ENCODE peak calls at places on chromosome 7, in eight cellular contexts. U, K, R, M, O, E, S and D are unnamed samples.

GRCh38 chr7:44750921-44751571 is 2.4 kb downstream of the ZMIZ2 start:
- DNase-seq in M (peak; percentile 12), S (peak; percentile 57), U (no peak), E (no peak), K (no peak), R (no peak), O (no peak), D (no peak)

GRCh38 chr7:24851791-24852190 is 94.5 kb upstream of the GSDME start:
- DNase-seq in U (no peak), S (no peak), R (peak; percentile 56), E (no peak), M (peak; percentile 22), O (peak; percentile 17), K (no peak), D (peak; percentile 43)

GRCh38 chr7:128425851-128426250 is 16.1 kb upstream of the IMPDH1 start:
- DNase-seq in O (peak; percentile 80), E (peak; percentile 79), M (peak; percentile 66), R (peak; percentile 73), U (no peak), K (peak; percentile 72), S (peak; percentile 74), D (peak; percentile 64)

GRCh38 chr7:3943779-3944520 is 642.9 kb downstream of the SDK1 start:
- DNase-seq in K (no peak), R (no peak), O (no peak), M (no peak), E (no peak), U (no peak), S (no peak), D (no peak)

GRCh38 chr7:36272211-36272566 is 117.5 kb upstream of the ANLN start:
- DNase-seq in U (no peak), O (no peak), K (no peak), S (no peak), R (no peak), E (no peak), M (no peak), D (no peak)

GRCh38 chr7:50471970-50472369 is 21.8 kb upstream of the FIGNL1 start:
- DNase-seq in U (no peak), E (no peak), R (no peak), S (no peak), M (no peak), K (no peak), O (no peak), D (no peak)

GRCh38 chr7:151226875-151227782 is at the start of gene ABCF2:
- DNase-seq in M (peak; percentile 99), U (peak; percentile 95), R (peak; percentile 98), S (peak; percentile 99), K (peak; percentile 99), O (peak; percentile 98), E (peak; percentile 99), D (peak; percentile 99)

GRCh38 chr7:128827248-128827958 is 2.8 kb upstream of the FLNC start:
- DNase-seq in K (peak; percentile 43), M (peak; percentile 83), S (peak; percentile 74), R (peak; percentile 78), E (no peak), U (no peak), O (peak; percentile 79), D (peak; percentile 94)

GRCh38 chr7:122622682-122623081 is 76.2 kb downstream of the RNF133 start:
- DNase-seq in O (no peak), K (no peak), U (no peak), S (no peak), E (no peak), R (no peak), M (no peak), D (no peak)

GRCh38 chr7:122619664-122620063 is 79.3 kb downstream of the RNF133 start:
- DNase-seq in U (no peak), K (no peak), E (no peak), S (no peak), R (no peak), M (no peak), O (no peak), D (no peak)

GRCh38 chr7:122616951-122617350 is 82.0 kb downstream of the RNF133 start:
- DNase-seq in R (no peak), E (no peak), M (peak; percentile 63), O (no peak), S (no peak), K (no peak), U (no peak), D (no peak)

DNA sequence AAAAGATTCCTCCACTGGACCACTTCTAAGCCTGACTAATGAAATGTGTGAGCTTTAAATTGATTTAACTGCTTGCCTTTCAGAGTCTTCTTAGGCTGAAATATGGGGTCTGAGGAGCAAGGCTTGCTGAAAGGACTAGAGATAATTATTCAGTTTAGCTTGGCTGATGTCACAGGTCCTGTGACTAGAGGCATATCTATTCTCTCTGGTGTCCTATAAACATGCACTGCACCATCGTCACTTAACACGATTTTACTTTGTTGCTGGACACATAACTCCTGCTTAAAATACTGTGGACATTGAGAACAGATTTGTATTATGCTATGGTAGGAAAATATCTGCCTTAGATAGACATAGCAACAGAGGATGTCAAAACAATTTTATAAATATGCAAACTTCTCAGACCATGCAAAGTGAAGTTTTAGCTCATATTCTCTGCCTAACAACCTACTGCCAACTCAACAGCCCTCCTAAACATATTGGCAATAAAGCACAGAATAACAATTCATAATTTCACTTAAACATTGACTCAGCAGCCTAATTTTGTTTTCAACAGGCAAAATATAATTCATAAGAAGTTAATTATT is 80.2 kb downstream of the RNF133 start:
- DNase-seq in O (no peak), M (no peak), R (no peak), U (no peak), S (no peak), E (no peak), K (no peak), D (no peak)
- TF ChIP-seq EZH2 in O (no peak), M (no peak), R (no peak), U (no peak), S (no peak), E (no peak), K (no peak), D (no peak)

GRCh38 chr7:132577206-132578049 is 1.2 kb upstream of the PLXNA4 start:
- DNase-seq in K (peak; percentile 92), U (no peak), M (peak; percentile 75), E (peak; percentile 84), O (no peak), S (peak; percentile 83), R (peak; percentile 21), D (peak; percentile 72)

GRCh38 chr7:132574281-132574680 is 2.0 kb downstream of the PLXNA4 start:
- DNase-seq in S (no peak), K (peak; percentile 21), E (no peak), O (no peak), R (no peak), M (no peak), U (no peak), D (no peak)

GRCh38 chr7:132575987-132576722 is at the start of gene PLXNA4:
- DNase-seq in U (no peak), S (peak; percentile 31), O (no peak), R (peak; percentile 28), M (peak; percentile 17), E (peak; percentile 60), K (peak; percentile 52), D (peak; percentile 29)

GRCh38 chr7:132576723-132577089 is 436 bp upstream of the PLXNA4 start:
- DNase-seq in U (no peak), K (peak; percentile 54), R (no peak), O (no peak), S (peak; percentile 23), E (peak; percentile 14), M (no peak), D (peak; percentile 26)

DNA sequence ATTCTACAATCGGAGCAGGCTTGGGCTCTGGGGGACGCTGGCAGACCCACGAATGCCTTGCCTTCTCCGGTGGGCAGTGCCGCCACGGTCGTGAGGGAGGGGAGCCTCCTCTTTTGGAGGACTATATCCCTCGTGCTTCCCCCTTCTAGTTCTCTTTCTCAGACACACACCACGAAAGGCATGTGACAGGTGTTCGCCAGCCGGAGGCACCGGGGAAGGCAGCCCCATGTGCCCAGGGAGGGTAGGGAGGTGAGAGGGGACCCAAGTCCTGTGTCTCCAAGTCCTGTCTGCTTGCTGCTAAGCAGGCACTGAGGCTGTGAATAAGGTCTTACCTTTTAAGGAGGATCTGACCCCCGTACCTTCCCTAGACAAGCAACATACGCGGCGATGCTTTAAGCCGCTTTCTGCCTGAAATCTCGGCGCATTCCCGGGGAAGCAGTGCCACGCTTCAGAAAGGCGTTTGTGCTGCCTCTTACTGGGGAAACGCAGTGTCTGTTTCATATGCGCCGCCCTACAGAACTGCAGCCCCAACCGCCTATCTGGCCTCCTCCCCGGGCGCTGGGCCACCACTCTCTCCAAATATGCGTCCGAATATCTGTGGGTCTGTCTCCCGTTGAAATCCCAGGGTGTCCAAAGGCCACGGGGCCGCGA is 809 bp downstream of the PLXNA4 start:
- DNase-seq in R (peak; percentile 53), K (peak; percentile 82), S (peak; percentile 61), E (peak; percentile 68), O (no peak), M (peak; percentile 66), U (no peak), D (peak; percentile 73)
- TF ChIP-seq EZH2 in R (no peak), K (no peak), S (peak; percentile 24), E (peak; percentile 98), O (no peak), M (peak; percentile 68), U (no peak), D (peak; percentile 11)

DNA sequence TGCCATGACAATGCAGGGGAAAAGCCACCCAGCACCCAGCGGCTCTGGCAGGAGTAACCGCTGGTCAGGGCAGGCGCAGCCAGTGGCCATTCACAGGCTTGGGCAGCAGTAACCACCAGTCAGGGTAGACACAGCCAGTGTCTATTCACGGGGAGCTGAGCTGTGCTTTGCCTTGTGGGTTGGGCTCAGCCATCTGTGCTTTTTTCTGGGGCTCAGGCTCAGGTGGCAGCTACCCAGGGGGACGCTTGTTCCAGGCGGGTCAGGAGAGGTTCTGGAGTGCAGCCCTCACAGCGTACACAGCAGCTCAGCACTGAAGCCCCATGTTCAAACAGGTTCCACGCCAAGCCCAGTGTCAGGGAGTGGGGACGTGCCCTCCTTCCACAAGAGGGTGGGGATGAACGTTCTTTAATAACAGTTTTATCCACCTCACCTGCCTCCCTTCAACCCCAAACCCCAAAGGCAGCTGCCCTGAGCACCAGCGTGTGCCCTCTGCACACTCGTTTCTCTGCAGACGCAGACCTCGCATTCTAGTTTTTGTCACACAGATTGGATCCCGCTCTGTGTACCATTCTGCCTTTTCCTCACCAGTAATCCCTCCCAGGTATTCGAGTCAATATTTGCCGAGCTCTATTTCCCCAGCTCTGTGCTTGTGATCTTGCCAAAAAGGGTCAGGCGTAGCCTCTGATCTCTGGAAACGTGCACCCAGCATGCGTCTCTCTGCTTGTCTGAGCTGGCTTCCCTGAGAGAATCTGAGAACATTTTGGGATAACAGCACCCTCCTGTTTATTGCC is 28.7 kb downstream of the FOXL3 start:
- DNase-seq in R (no peak), K (no peak), M (no peak), S (no peak), U (no peak), O (peak; percentile 22), E (no peak), D (no peak)
- TF ChIP-seq EZH2 in R (no peak), K (no peak), M (no peak), S (no peak), U (no peak), O (no peak), E (no peak), D (no peak)

DNA sequence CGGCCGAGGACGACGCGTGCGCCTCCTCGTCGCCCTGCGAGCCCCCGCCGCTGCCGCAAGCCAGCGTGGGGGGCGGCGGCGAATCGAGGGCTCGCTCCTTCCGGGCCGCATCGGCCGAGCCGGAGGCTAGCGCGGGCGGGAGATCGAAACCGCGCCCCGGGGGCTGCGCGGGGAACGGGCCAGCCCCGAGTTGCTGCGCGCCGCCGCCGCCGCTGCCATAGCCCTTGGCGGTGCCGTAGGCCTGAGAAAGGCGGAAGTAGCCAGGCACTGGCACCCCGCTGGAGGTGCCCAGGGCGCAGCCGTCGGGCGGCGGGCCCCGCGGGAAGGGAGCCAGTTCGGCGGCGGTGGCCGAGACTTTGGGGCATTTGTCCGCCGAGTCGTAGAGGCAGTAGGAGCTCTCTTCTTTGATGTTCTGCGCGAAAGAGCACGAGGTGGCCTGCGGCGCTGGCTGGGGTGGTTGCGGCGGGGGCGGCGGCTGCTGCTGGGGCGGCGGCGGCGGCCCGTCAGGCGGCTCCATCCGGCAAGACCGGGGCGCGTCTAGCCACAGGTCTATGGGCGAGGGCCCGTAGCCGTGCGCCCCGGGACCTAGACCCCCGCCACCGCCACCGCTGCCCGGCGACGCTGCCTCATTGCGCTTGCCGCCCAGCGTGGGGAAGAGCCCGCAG is 576 bp downstream of the HOXA10 start:
- DNase-seq in O (no peak), S (no peak), E (peak; percentile 48), M (no peak), K (no peak), U (no peak), R (no peak), D (peak; percentile 74)
- TF ChIP-seq EZH2 in O (no peak), S (peak; percentile 90), E (peak; percentile 73), M (no peak), K (peak; percentile 99), U (peak; percentile 83), R (no peak), D (no peak)